ENCODE peak calls at places on chromosomes 13 and 19, in five cellular contexts. T is Peyer's patch, O is psoas muscle, I is sigmoid colon, Z is mucosa of descending colon. M is an unnamed sample.

GRCh38 chr19:13079542-13079986 is 23.1 kb downstream of the LYL1 start:
- DNase-seq in O (peak; percentile 70), I (peak; percentile 90), T (peak; percentile 81), Z (peak; percentile 81), M (no peak)

GRCh38 chr13:59447846-59448620 is 715.7 kb downstream of the DIAPH3 start:
- DNase-seq in O (no peak), Z (no peak), I (no peak), T (no peak), M (no peak)

GRCh38 chr13:37681295-37682032 is 82.9 kb upstream of the POSTN start:
- DNase-seq in O (no peak), Z (no peak), I (no peak), T (no peak), M (no peak)

GRCh38 chr13:79525458-79525857 is 44.5 kb downstream of the NDFIP2 start:
- DNase-seq in T (no peak), O (no peak), Z (no peak), I (no peak), M (no peak)

GRCh38 chr13:51122868-51123267 is 11.8 kb upstream of the C13orf42 start:
- DNase-seq in Z (no peak), O (no peak), I (no peak), T (no peak), M (no peak)

GRCh38 chr19:3778899-3779723 is 7.1 kb downstream of the MATK start:
- DNase-seq in Z (no peak), T (no peak), I (no peak), O (no peak), M (peak; percentile 65)

GRCh38 chr13:21661510-21661909 is 9.4 kb upstream of the FGF9 start:
- DNase-seq in I (no peak), T (no peak), Z (no peak), O (no peak), M (no peak)

GRCh38 chr13:24153347-24153746 is 7.2 kb upstream of the SPATA13 start:
- DNase-seq in O (no peak), I (no peak), T (no peak), Z (no peak), M (no peak)

GRCh38 chr19:1365306-1365963 is 18.3 kb upstream of the NDUFS7 start:
- DNase-seq in T (no peak), I (no peak), O (no peak), Z (no peak), M (no peak)

GRCh38 chr13:95559100-95559499 is 6.6 kb downstream of the CLDN10 start:
- DNase-seq in Z (no peak), I (no peak), O (no peak), T (no peak), M (no peak)

GRCh38 chr19:49152218-49152550 is 3.0 kb downstream of the HRC start:
- DNase-seq in O (no peak), Z (no peak), I (no peak), T (no peak), M (no peak)

GRCh38 chr19:50858896-50859295 is 4.2 kb downstream of the KLK3 start:
- DNase-seq in I (no peak), Z (peak; percentile 45), O (no peak), T (peak; percentile 62), M (no peak)

GRCh38 chr13:111912991-111913781 is 153.8 kb upstream of the SOX1 start:
- DNase-seq in I (peak; percentile 45), Z (no peak), T (peak; percentile 34), O (no peak), M (no peak)

DNA sequence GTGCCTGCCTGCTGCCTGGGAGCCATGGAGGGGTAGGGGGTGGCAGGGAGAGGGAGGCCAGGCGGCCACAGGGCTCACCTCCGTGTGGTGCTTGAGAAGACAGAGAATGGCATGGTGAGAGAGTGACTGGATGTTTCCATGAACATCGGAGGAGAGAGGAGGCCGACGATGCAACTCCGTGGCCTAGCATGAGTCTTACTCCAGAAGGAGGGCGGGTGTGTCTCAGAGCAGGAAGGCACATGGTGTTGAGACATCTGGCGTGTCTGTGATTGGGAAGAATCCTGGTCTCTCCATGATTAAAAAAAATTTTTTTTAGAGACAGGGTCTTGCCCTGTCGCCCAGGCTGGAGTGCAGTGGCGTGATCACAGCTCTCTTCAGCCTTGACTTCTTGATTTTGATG is 5.1 kb downstream of the IRGC start:
- DNase-seq in T (no peak), I (no peak), O (no peak), Z (no peak), M (no peak)
- H3K4me1 ChIP-seq in T (no peaks in the 10 kb centered on the region), I (no peaks in the 10 kb centered on the region), O (no peaks in the 10 kb centered on the region), Z (no peaks in the 10 kb centered on the region), M (no peaks in the 10 kb centered on the region)

GRCh38 chr19:18414504-18415176 is 4.6 kb upstream of the SSBP4 start:
- DNase-seq in Z (peak; percentile 51), O (no peak), T (peak; percentile 49), I (no peak), M (peak; percentile 83)

GRCh38 chr19:18412610-18413239 is 6.5 kb upstream of the SSBP4 start:
- DNase-seq in O (no peak), I (no peak), Z (no peak), T (no peak), M (peak; percentile 74)

GRCh38 chr19:18416778-18417249 is 2.4 kb upstream of the SSBP4 start:
- DNase-seq in I (peak; percentile 95), Z (peak; percentile 79), O (peak; percentile 90), T (peak; percentile 80), M (peak; percentile 98)

GRCh38 chr19:18417250-18418033 is 1.8 kb upstream of the SSBP4 start:
- DNase-seq in Z (peak; percentile 58), O (peak; percentile 84), T (no peak), I (peak; percentile 91), M (peak; percentile 96)

GRCh38 chr19:18415177-18415867 is 3.9 kb upstream of the SSBP4 start:
- DNase-seq in O (peak; percentile 78), T (peak; percentile 55), Z (peak; percentile 50), I (peak; percentile 92), M (peak; percentile 95)
- TF ChIP-seq CTCF in O (no peak), T (no peak), Z (no peak), I (no peak), M (no peak)

DNA sequence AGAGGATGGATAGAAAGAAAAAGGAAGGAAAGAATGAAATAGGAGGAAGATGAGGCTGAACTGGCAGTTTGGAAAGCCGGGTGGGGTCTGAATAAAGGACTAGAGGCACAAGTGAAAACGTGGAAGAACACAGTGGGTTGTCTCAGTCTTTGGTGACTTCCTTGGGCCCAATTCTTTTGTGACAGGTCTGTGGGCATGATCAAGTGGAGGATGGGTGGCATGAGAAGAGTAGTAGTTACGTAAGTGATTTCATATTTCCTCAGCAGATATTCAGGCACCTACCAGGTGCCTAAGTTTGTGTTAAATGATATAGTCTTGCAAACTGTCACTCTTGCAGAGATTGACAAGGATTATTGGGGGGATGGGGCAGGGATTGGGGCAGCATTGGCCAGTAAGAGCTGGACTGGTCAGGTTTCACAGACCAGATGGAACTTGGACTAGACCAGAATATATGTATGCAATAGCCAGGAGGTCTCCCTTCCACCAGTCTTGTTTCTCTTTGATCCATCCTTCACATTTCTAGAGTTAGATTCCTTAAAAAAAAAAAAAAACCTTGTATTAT is 2.7 kb downstream of the TPP2 start:
- DNase-seq in I (no peak), Z (no peak), T (no peak), O (no peak), M (no peak)
- H3K4me1 ChIP-seq in I (peaks cover 19% of the 10 kb centered on the region), Z (peaks cover 22% of the 10 kb centered on the region), T (no peaks in the 10 kb centered on the region), O (peaks cover 59% of the 10 kb centered on the region), M (peaks cover 11% of the 10 kb centered on the region)

DNA sequence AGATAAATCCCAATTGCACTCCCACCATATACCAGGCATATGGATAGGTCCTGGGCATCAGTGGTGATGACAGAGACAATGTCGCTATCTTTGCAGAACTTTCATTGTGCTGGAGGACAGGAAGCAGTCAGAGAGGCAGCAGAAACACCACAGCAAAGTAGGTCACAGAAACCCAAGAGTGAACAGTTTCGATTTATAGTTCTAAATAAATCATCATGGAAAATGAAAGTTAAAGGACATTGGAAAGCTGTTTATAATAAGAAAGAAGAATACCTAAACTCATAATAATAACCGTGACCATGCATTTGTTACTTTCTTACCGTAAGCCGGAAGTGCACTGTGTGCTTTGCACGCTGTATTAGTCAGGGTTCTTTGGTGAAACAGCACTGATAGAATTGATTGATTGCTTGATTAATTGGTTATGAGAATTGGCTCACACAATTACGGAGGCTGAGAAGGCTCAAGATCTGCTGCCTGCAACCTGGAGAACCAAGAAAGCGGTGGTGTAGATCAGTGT is 38.9 kb downstream of the ALOX5AP start:
- DNase-seq in O (no peak), Z (no peak), T (no peak), I (no peak), M (no peak)
- TF ChIP-seq CTCF in O (no peak), Z (no peak), T (no peak), I (no peak), M (no peak)

M was measured in kidney.